ENCODE peak calls at places on chromosomes 1 and 21, in five cellular contexts. N is ELR, W is H54, P is nucleus accumbens, S is right cardiac atrium. J is an unnamed sample.

GRCh38 chr21:36104306-36105300 is 30.3 kb upstream of the CBR3 start:
- DNase-seq in S (peak; percentile 86), N (peak; percentile 28), P (peak; percentile 74), W (no peak), J (no peak)

GRCh38 chr1:151840421-151840820 is 801 bp upstream of the C2CD4D start:
- DNase-seq in S (no peak), N (no peak), W (no peak), P (no peak), J (no peak)

GRCh38 chr1:231937013-231937754 is 310.6 kb downstream of the DISC1 start:
- DNase-seq in P (no peak), W (no peak), N (no peak), S (peak; percentile 94), J (no peak)

GRCh38 chr1:246428542-246429308 is 78.4 kb downstream of the SMYD3 start:
- DNase-seq in S (no peak), W (peak; percentile 26), N (peak; percentile 100), P (no peak), J (no peak)

GRCh38 chr1:245988393-245989078 is 518.5 kb downstream of the SMYD3 start:
- DNase-seq in S (no peak), W (no peak), P (no peak), N (no peak), J (no peak)

GRCh38 chr1:118254483-118254882 is 69.5 kb upstream of the SPAG17 start:
- DNase-seq in N (no peak), S (no peak), P (no peak), W (no peak), J (no peak)

GRCh38 chr1:185375583-185375982 is 58.5 kb upstream of the IVNS1ABP start:
- DNase-seq in W (no peak), S (peak; percentile 50), P (no peak), N (peak; percentile 93), J (no peak)

GRCh38 chr1:204001166-204001901 is 71.6 kb upstream of the SOX13 start:
- DNase-seq in N (no peak), S (no peak), W (no peak), P (no peak), J (no peak)

GRCh38 chr1:98119793-98120192 is 199.0 kb upstream of the DPYD start:
- DNase-seq in S (no peak), N (peak; percentile 43), P (no peak), W (no peak), J (peak; percentile 14)

GRCh38 chr21:46111857-46112730 is 14.2 kb downstream of the COL6A2 start:
- DNase-seq in W (no peak), S (peak; percentile 56), P (no peak), N (no peak), J (peak; percentile 7)

GRCh38 chr1:112840631-112841624 is 115.1 kb downstream of the SLC16A1 start:
- DNase-seq in P (no peak), N (peak; percentile 48), W (no peak), S (no peak), J (no peak)

GRCh38 chr1:53731779-53732305 is 7.1 kb downstream of the GLIS1 start:
- DNase-seq in N (peak; percentile 54), S (no peak), P (no peak), W (no peak), J (no peak)

GRCh38 chr21:38751379-38752050 is 54.2 kb upstream of the ETS2 start:
- DNase-seq in P (peak; percentile 22), W (no peak), N (no peak), S (peak; percentile 94), J (no peak)

GRCh38 chr1:231679109-231679508 is 52.5 kb downstream of the DISC1 start:
- DNase-seq in N (peak; percentile 25), S (no peak), W (no peak), P (no peak), J (no peak)

GRCh38 chr1:156860639-156861423 is at the start of gene NTRK1:
- DNase-seq in P (peak; percentile 19), N (peak; percentile 61), W (peak; percentile 68), S (peak; percentile 79), J (no peak)

GRCh38 chr1:106746448-106747085 is 309.9 kb upstream of the PRMT6 start:
- DNase-seq in P (no peak), N (no peak), S (no peak), W (no peak), J (no peak)

GRCh38 chr1:185170291-185170848 is 13.4 kb downstream of the SWT1 start:
- DNase-seq in N (peak; percentile 78), W (peak; percentile 14), S (peak; percentile 33), P (peak; percentile 10), J (no peak)

GRCh38 chr1:217881607-217882332 is 250.6 kb downstream of the SPATA17 start:
- DNase-seq in P (no peak), N (peak; percentile 40), W (no peak), S (no peak), J (no peak)

GRCh38 chr1:157542676-157543075 is 9.6 kb downstream of the FCRL5 start:
- DNase-seq in S (peak; percentile 62), W (no peak), N (no peak), P (peak; percentile 2), J (peak; percentile 52)

GRCh38 chr1:59939393-59939792 is 12.8 kb upstream of the CYP2J2 start:
- DNase-seq in P (no peak), W (no peak), S (no peak), N (no peak), J (no peak)

GRCh38 chr1:186155594-186155993 is 219.5 kb downstream of the TPR start:
- DNase-seq in W (peak; percentile 23), N (peak; percentile 84), S (no peak), P (no peak), J (no peak)

GRCh38 chr1:192489046-192489445 is 86.5 kb upstream of the RGS1 start:
- DNase-seq in N (no peak), W (no peak), P (no peak), S (no peak), J (no peak)

GRCh38 chr1:234065794-234066447 is 161.4 kb downstream of the SLC35F3 start:
- DNase-seq in P (peak; percentile 3), N (peak; percentile 78), S (peak; percentile 92), W (peak; percentile 43), J (peak; percentile 81)

GRCh38 chr1:225737179-225737578 is 40.4 kb upstream of the SRP9 start:
- DNase-seq in N (peak; percentile 36), W (peak; percentile 44), P (no peak), S (no peak), J (no peak)

GRCh38 chr1:223716302-223716862 is 4.0 kb downstream of the CAPN2 start:
- DNase-seq in N (no peak), P (no peak), W (no peak), S (no peak), J (no peak)

GRCh38 chr1:213582976-213583567 is 404.7 kb upstream of the PROX1 start:
- DNase-seq in W (no peak), S (no peak), N (no peak), P (no peak), J (no peak)

GRCh38 chr1:160208179-160209040 is 3.2 kb downstream of the PEA15 start:
- DNase-seq in P (no peak), W (no peak), N (peak; percentile 30), S (peak; percentile 69), J (no peak)

GRCh38 chr1:47179023-47179987 is 10.5 kb downstream of the PDZK1IP1 start:
- DNase-seq in W (peak; percentile 71), S (peak; percentile 97), P (peak; percentile 56), N (peak; percentile 95), J (peak; percentile 85)

GRCh38 chr21:34510148-34511142 is 1.6 kb downstream of the KCNE1 start:
- DNase-seq in P (peak; percentile 9), W (peak; percentile 88), N (peak; percentile 69), S (peak; percentile 91), J (peak; percentile 71)

GRCh38 chr1:32870615-32871363 is at the start of gene FNDC5:
- DNase-seq in W (no peak), S (peak; percentile 73), N (no peak), P (no peak), J (peak; percentile 78)

GRCh38 chr1:21672478-21673276 is 3.5 kb upstream of the RAP1GAP start:
- DNase-seq in W (no peak), S (no peak), N (peak; percentile 36), P (no peak), J (peak; percentile 60)